ENCODE peak calls at places on chromosomes 12 and 14, in nine cellular contexts. Q, X, A, P, E, K, G, C and W are unnamed samples.

GRCh38 chr12:5988659-5989116 is 43.6 kb upstream of the ANO2 start:
- DNase-seq in G (peak), P (peak), X (peak), C (peak), A (peak), Q (peak), K (peak), E (peak), W (no peak)

GRCh38 chr14:25150401-25150800 is 100.5 kb upstream of the STXBP6 start:
- DNase-seq in X (no peak), K (no peak), C (no peak), P (no peak), G (no peak), A (no peak), E (no peak), Q (no peak), W (no peak)

GRCh38 chr12:81759215-81759991 is at the start of gene PPFIA2:
- DNase-seq in E (no peak), K (no peak), X (peak), A (no peak), P (peak), G (no peak), Q (peak), C (peak), W (peak)

GRCh38 chr14:102988054-102988453 is 65.6 kb downstream of the AMN start:
- DNase-seq in E (no peak), A (no peak), Q (no peak), K (no peak), X (no peak), G (no peak), P (no peak), C (peak), W (no peak)

GRCh38 chr12:110718222-110718908 is 24.3 kb downstream of the PPP1CC start:
- DNase-seq in X (no peak), Q (no peak), C (no peak), P (no peak), K (no peak), G (no peak), A (no peak), E (no peak), W (no peak)

GRCh38 chr14:54627325-54627717 is 60.4 kb downstream of the SAMD4A start:
- DNase-seq in K (no peak), G (no peak), Q (no peak), X (no peak), C (no peak), P (peak), E (no peak), A (no peak), W (no peak)

GRCh38 chr12:127107744-127108143 is 1159.2 kb upstream of the TMEM132C start:
- DNase-seq in E (no peak), X (no peak), P (no peak), C (no peak), A (no peak), K (no peak), Q (no peak), G (no peak), W (no peak)

GRCh38 chr14:23061995-23062394 is 4.7 kb upstream of the CDH24 start:
- DNase-seq in A (no peak), C (peak), E (no peak), K (no peak), Q (no peak), G (no peak), X (no peak), P (no peak), W (no peak)

GRCh38 chr14:83478741-83479140 is 1945.1 kb upstream of the SEL1L start:
- DNase-seq in X (no peak), C (peak), P (no peak), E (no peak), G (no peak), Q (no peak), A (no peak), K (no peak), W (no peak)

GRCh38 chr12:118237908-118238307 is 102.0 kb downstream of the PEBP1 start:
- DNase-seq in C (peak), A (no peak), G (no peak), X (no peak), K (no peak), E (no peak), P (no peak), Q (no peak), W (no peak)